ENCODE peak calls at places on chromosomes 13 and 19, in six cellular contexts. H is CD8-positive, alpha-beta T cell; O is IMR-90; R is uterus; W is osteocyte; U is fibroblast of mammary gland. S is an unnamed sample.

GRCh38 chr13:98252931-98253470 is 75.9 kb upstream of the RNF113B start:
- DNase-seq in W (no peak), R (no peak), O (peak; percentile 88), U (peak; percentile 78), H (no peak), S (no peak)

GRCh38 chr19:13621413-13621812 is 115.1 kb upstream of the CACNA1A start:
- DNase-seq in U (peak; percentile 97), H (no peak), R (no peak), W (peak; percentile 86), O (peak; percentile 96), S (no peak)

GRCh38 chr19:45423033-45423588 is 606 bp downstream of the ERCC1 start:
- DNase-seq in U (no peak), W (no peak), O (no peak), H (peak; percentile 82), R (peak; percentile 96), S (no peak)

GRCh38 chr19:10505583-10506229 is 2.5 kb upstream of the KEAP1 start:
- DNase-seq in R (peak; percentile 66), O (peak; percentile 50), H (peak; percentile 86), W (peak; percentile 88), U (peak; percentile 69), S (no peak)

GRCh38 chr19:16328824-16329482 is 4.3 kb downstream of the KLF2 start:
- DNase-seq in W (no peak), H (peak; percentile 74), R (no peak), U (no peak), O (peak; percentile 49), S (no peak)

GRCh38 chr19:36110487-36111199 is at the start of gene OVOL3:
- DNase-seq in H (no peak), W (no peak), U (no peak), R (no peak), O (no peak), S (no peak)

GRCh38 chr19:14019100-14019499 is 8.8 kb upstream of the RLN3 start:
- DNase-seq in W (no peak), O (no peak), R (no peak), H (no peak), U (no peak), S (no peak)

GRCh38 chr19:31639306-31639705 is 290.1 kb upstream of the TSHZ3 start:
- DNase-seq in W (no peak), U (peak; percentile 13), O (peak; percentile 1), H (no peak), R (no peak), S (no peak)

GRCh38 chr13:60869941-60870613 is 473.1 kb downstream of the TDRD3 start:
- DNase-seq in O (no peak), U (no peak), R (no peak), W (no peak), H (no peak), S (no peak)

GRCh38 chr19:18795540-18795939 is 4.4 kb upstream of the COMP start:
- DNase-seq in H (no peak), O (no peak), W (no peak), U (no peak), R (no peak), S (no peak)

GRCh38 chr19:4730740-4731171 is 7.1 kb upstream of the DPP9 start:
- DNase-seq in R (no peak), O (no peak), U (no peak), W (no peak), H (peak; percentile 65), S (no peak)

GRCh38 chr13:24232474-24232873 is 72.0 kb downstream of the SPATA13 start:
- DNase-seq in W (peak; percentile 30), O (no peak), U (no peak), H (no peak), R (no peak), S (no peak)

GRCh38 chr13:33172400-33172799 is 113.2 kb downstream of the STARD13 start:
- DNase-seq in R (no peak), H (no peak), U (peak; percentile 74), W (no peak), O (no peak), S (no peak)

GRCh38 chr13:95002968-95003813 is 290.8 kb upstream of the SOX21 start:
- DNase-seq in O (no peak), R (no peak), U (no peak), W (no peak), H (no peak), S (no peak)

GRCh38 chr19:15337202-15337601 is 4.9 kb upstream of the BRD4 start:
- DNase-seq in W (no peak), U (peak; percentile 70), H (no peak), O (peak; percentile 80), R (no peak), S (no peak)

GRCh38 chr19:54133312-54133956 is 4.1 kb upstream of the CNOT3 start:
- DNase-seq in O (no peak), H (no peak), R (no peak), W (peak; percentile 89), U (peak; percentile 36), S (peak; percentile 49)

GRCh38 chr19:8194528-8195275 is 14.5 kb upstream of the CERS4 start:
- DNase-seq in O (no peak), W (no peak), R (no peak), U (no peak), H (peak; percentile 41), S (no peak)

GRCh38 chr13:42367836-42368235 is 95.9 kb downstream of the AKAP11 start:
- DNase-seq in U (no peak), H (no peak), W (no peak), O (no peak), R (no peak), S (no peak)
- TF ChIP-seq CTCF in U (no peak), H (no peak), W (no peak), O (no peak), R (no peak), S (no peak)

GRCh38 chr13:43787998-43788397 is 1.2 kb upstream of the ENOX1 start:
- DNase-seq in W (no peak), U (peak; percentile 75), H (no peak), O (peak; percentile 52), R (peak; percentile 27), S (no peak)

GRCh38 chr13:43787518-43787891 is 733 bp upstream of the ENOX1 start:
- DNase-seq in R (no peak), U (no peak), O (no peak), H (no peak), W (no peak), S (no peak)

GRCh38 chr13:43785681-43786471 is 896 bp downstream of the ENOX1 start:
- DNase-seq in O (peak; percentile 63), U (peak; percentile 78), H (no peak), W (peak; percentile 91), R (peak; percentile 86), S (no peak)

GRCh38 chr13:43786472-43786765 is 353 bp downstream of the ENOX1 start:
- DNase-seq in R (no peak), O (no peak), U (no peak), W (no peak), H (no peak), S (no peak)

DNA sequence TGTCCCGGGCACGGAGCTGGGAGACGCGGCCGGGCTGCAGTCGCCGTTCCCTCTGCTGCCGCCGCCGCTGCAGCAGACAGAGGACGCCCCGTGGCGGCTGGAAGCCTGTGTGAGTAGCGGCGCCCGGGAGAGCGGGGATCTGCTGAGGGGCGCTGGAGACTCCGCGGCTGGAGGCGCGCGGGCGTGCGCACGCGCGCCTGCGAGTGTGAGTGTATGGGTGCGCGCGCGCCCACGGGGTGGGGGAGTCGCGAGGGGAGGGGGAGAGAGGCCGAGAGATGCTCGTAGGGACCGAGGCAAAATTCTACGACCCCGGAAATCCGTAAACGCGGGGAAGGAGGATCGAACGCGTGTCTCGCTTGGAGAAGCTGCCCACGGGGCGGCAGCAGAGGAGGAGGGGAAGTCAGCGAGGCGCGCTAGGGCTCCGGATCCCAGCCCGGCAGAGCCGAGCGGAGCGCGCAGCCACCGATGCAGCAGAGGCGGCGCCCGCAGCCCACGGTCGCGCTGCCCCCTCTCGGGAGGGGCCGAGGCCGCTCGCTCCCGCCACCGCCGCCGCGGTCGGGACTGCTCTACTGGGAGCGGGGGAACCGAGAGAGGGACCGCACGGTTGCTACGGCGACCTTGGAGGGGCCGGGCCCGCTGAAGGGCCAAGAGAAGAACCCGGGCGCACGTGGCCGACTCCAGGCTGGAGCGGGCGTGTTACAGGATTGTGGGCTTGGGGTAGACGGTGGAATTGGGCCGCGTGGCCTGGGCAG is at the start of gene ENOX1:
- DNase-seq in H (no peak), W (peak; percentile 90), U (peak; percentile 73), O (peak; percentile 74), R (peak; percentile 60), S (no peak)
- TF ChIP-seq CTCF in H (no peak), W (peak; percentile 34), U (no peak), O (peak; percentile 18), R (peak; percentile 7), S (no peak)

GRCh38 chr13:36438594-36439483 is 6.5 kb downstream of the CCNA1 start:
- DNase-seq in O (no peak), R (no peak), U (no peak), H (no peak), W (no peak), S (no peak)
- TF ChIP-seq CTCF in O (no peak), R (no peak), U (no peak), H (no peak), W (no peak), S (no peak)

GRCh38 chr13:44030615-44031014 is 150.9 kb downstream of the LACC1 start:
- DNase-seq in R (no peak), O (no peak), H (no peak), W (no peak), U (no peak), S (no peak)

GRCh38 chr13:44024496-44025155 is 144.9 kb downstream of the LACC1 start:
- DNase-seq in H (no peak), O (no peak), W (no peak), R (no peak), U (no peak), S (no peak)

GRCh38 chr13:44021422-44021821 is 141.7 kb downstream of the LACC1 start:
- DNase-seq in O (no peak), H (no peak), R (no peak), W (no peak), U (no peak), S (no peak)

GRCh38 chr13:44022196-44022595 is 142.5 kb downstream of the LACC1 start:
- DNase-seq in O (no peak), U (no peak), W (no peak), H (no peak), R (no peak), S (no peak)

GRCh38 chr13:44026194-44026593 is 146.5 kb downstream of the LACC1 start:
- DNase-seq in O (no peak), U (no peak), W (no peak), R (no peak), H (no peak), S (no peak)
- TF ChIP-seq CTCF in O (no peak), U (no peak), W (no peak), R (no peak), H (no peak), S (no peak)

DNA sequence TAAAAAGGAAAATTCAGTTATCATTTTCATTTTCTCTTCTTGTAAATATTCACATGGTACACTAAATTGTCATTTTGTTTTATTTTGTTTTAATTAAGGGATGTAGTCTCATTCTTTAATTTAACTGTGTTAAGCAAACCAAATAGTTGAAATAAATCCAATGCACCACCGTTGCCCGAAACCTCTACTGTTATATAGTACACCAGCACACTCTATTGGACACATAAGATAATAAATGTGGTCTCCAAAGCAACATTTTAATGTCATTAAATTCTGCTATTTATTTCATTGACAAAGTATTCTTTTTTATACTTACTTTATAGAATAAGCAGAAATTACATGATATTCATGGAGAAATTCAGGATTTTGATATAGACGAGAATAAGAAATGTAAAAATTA is 156.4 kb upstream of the FREM2 start:
- DNase-seq in O (peak; percentile 1), U (peak; percentile 25), H (no peak), W (no peak), R (no peak), S (no peak)
- TF ChIP-seq CTCF in O (peak; percentile 32), U (peak; percentile 41), H (no peak), W (peak; percentile 44), R (peak; percentile 51), S (peak; percentile 6)

S was measured in GM12864.